ENCODE peak calls at places on chromosome 20, in nine cellular contexts. K is fibroblast of villous mesenchyme, B is left ventricle myocardium inferior, X is Peyer's patch, O is heart right ventricle, L is WERI-Rb-1, V is colonic mucosa, U is progenitor cell of endocrine pancreas, Z is AG09319. N is an unnamed sample.

GRCh38 chr20:15924556-15924955 is 648.7 kb downstream of the KIF16B start:
- DNase-seq in K (no peak), B (no peak), X (no peak), O (no peak), L (no peak), V (no peak), U (no peak), Z (no peak), N (no peak)

GRCh38 chr20:34549291-34549928 is 9.1 kb upstream of the MAP1LC3A start:
- DNase-seq in K (no peak), B (no peak), X (no peak), O (no peak), L (no peak), V (peak; percentile 70), U (no peak), Z (no peak), N (peak; percentile 69)

GRCh38 chr20:14720251-14720650 is 382.8 kb upstream of the FLRT3 start:
- DNase-seq in K (no peak), B (no peak), X (no peak), O (no peak), L (no peak), V (no peak), U (no peak), Z (no peak), N (no peak)

GRCh38 chr20:10590950-10591349 is 82.8 kb downstream of the JAG1 start:
- DNase-seq in K (no peak), B (no peak), X (no peak), O (no peak), L (no peak), V (no peak), U (no peak), Z (no peak), N (no peak)

GRCh38 chr20:61850457-61850856 is 215.2 kb downstream of the TAF4 start:
- DNase-seq in K (no peak), B (no peak), X (no peak), O (no peak), L (no peak), V (no peak), U (no peak), Z (no peak), N (no peak)

GRCh38 chr20:36744764-36745191 is 1.1 kb downstream of the NDRG3 start:
- DNase-seq in K (no peak), B (peak; percentile 66), X (no peak), O (peak; percentile 60), L (peak; percentile 58), V (no peak), U (no peak), Z (no peak), N (peak; percentile 29)

GRCh38 chr20:11687546-11688292 is 230.0 kb upstream of the BTBD3 start:
- DNase-seq in K (no peak), B (no peak), X (no peak), O (no peak), L (no peak), V (no peak), U (no peak), Z (no peak), N (peak; percentile 3)

GRCh38 chr20:51811040-51811351 is 8.7 kb upstream of the SALL4 start:
- DNase-seq in K (peak; percentile 92), B (no peak), X (no peak), O (no peak), L (no peak), V (no peak), U (no peak), Z (no peak), N (no peak)

GRCh38 chr20:14235355-14235754 is 102.1 kb downstream of the FLRT3 start:
- DNase-seq in K (peak; percentile 56), B (no peak), X (no peak), O (no peak), L (no peak), V (no peak), U (no peak), Z (peak; percentile 39), N (no peak)

GRCh38 chr20:51422912-51423667 is 119.4 kb downstream of the NFATC2 start:
- DNase-seq in K (no peak), B (no peak), X (no peak), O (no peak), L (no peak), V (no peak), U (no peak), Z (no peak), N (no peak)

GRCh38 chr20:45489083-45489531 is 19.6 kb downstream of the WFDC2 start:
- DNase-seq in K (no peak), B (no peak), X (no peak), O (no peak), L (no peak), V (no peak), U (no peak), Z (no peak), N (peak; percentile 66)

GRCh38 chr20:49669601-49670189 is 44.0 kb downstream of the B4GALT5 start:
- DNase-seq in K (peak; percentile 21), B (no peak), X (no peak), O (no peak), L (no peak), V (no peak), U (no peak), Z (no peak), N (no peak)
- TF ChIP-seq CTCF in K (no peak), B (no peak), X (no peak), O (no peak), L (no peak), V (no peak), U (no peak), Z (no peak), N (no peak)

GRCh38 chr20:37954626-37955025 is 51.7 kb downstream of the VSTM2L start:
- DNase-seq in K (no peak), B (no peak), X (no peak), O (no peak), L (peak; percentile 76), V (peak; percentile 7), U (no peak), Z (no peak), N (no peak)
- TF ChIP-seq CTCF in K (no peak), B (no peak), X (no peak), O (no peak), L (no peak), V (no peak), U (no peak), Z (no peak), N (no peak)

GRCh38 chr20:56420940-56421688 is 9.1 kb downstream of the CASS4 start:
- DNase-seq in K (no peak), B (no peak), X (no peak), O (no peak), L (no peak), V (no peak), U (no peak), Z (no peak), N (no peak)

GRCh38 chr20:56424931-56425330 is 12.9 kb downstream of the CASS4 start:
- DNase-seq in K (no peak), B (no peak), X (no peak), O (no peak), L (no peak), V (no peak), U (no peak), Z (no peak), N (no peak)

GRCh38 chr20:56420028-56420427 is 8.0 kb downstream of the CASS4 start:
- DNase-seq in K (no peak), B (no peak), X (no peak), O (no peak), L (no peak), V (no peak), U (no peak), Z (no peak), N (no peak)

GRCh38 chr20:56422131-56422823 is 10.2 kb downstream of the CASS4 start:
- DNase-seq in K (peak; percentile 79), B (no peak), X (no peak), O (no peak), L (no peak), V (no peak), U (no peak), Z (no peak), N (peak; percentile 40)

DNA sequence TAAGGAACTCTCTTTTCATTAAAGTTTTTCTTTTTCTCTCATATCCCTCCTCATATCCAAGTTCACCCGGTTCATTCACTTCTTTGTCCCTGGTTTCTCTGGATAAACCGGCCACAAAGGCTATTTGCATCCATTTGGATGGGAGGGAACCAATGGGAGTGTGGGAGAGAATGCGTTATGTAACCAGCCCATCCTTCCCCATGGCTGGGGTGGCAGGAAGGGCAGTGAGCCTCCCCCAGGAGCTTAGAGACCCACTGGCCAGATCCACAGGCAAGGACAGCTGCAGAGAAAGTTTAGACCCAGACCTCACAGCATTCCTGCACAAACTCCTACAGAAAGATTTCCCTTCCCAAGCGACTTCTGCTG is 10.7 kb downstream of the CASS4 start:
- DNase-seq in K (no peak), B (no peak), X (no peak), O (no peak), L (no peak), V (no peak), U (no peak), Z (no peak), N (no peak)
- TF ChIP-seq CTCF in K (no peak), B (no peak), X (no peak), O (no peak), L (no peak), V (no peak), U (no peak), Z (no peak), N (no peak)

GRCh38 chr20:6525447-6526303 is 241.8 kb upstream of the BMP2 start:
- DNase-seq in K (peak; percentile 21), B (no peak), X (no peak), O (no peak), L (peak; percentile 6), V (no peak), U (no peak), Z (no peak), N (peak; percentile 5)
- TF ChIP-seq CTCF in K (no peak), B (no peak), X (no peak), O (no peak), L (peak; percentile 17), V (no peak), U (peak; percentile 26), Z (no peak), N (no peak)

GRCh38 chr20:25632940-25633790 is 9.4 kb upstream of the NANP start:
- DNase-seq in K (peak; percentile 53), B (no peak), X (no peak), O (no peak), L (no peak), V (no peak), U (no peak), Z (no peak), N (no peak)

GRCh38 chr20:25624500-25624939 is 706 bp upstream of the NANP start:
- DNase-seq in K (no peak), B (no peak), X (no peak), O (no peak), L (no peak), V (no peak), U (no peak), Z (no peak), N (no peak)

GRCh38 chr20:25626779-25627178 is 3.0 kb upstream of the NANP start:
- DNase-seq in K (no peak), B (no peak), X (no peak), O (no peak), L (no peak), V (no peak), U (no peak), Z (no peak), N (no peak)

GRCh38 chr20:25629816-25630499 is 6.1 kb upstream of the NANP start:
- DNase-seq in K (no peak), B (no peak), X (no peak), O (no peak), L (no peak), V (no peak), U (no peak), Z (no peak), N (no peak)
- TF ChIP-seq CTCF in K (no peak), B (no peak), X (no peak), O (no peak), L (no peak), V (no peak), U (no peak), Z (no peak), N (no peak)

N was measured in Calu3.